ENCODE peak calls at places on chromosomes 7 and 10, in ten cellular contexts. C, O, P, H, L, N, U, V, M and X are unnamed samples.

GRCh38 chr7:95693551-95694333 is 78.6 kb upstream of the DYNC1I1 start:
- DNase-seq in C (no peak), O (peak; percentile 17), P (peak; percentile 32), H (no peak), L (no peak), N (peak; percentile 30), U (no peak), V (no peak), M (no peak), X (peak; percentile 90)

GRCh38 chr7:114478384-114478783 is 63.8 kb downstream of the FOXP2 start:
- DNase-seq in C (no peak), O (peak; percentile 14), P (peak; percentile 22), H (no peak), L (no peak), N (no peak), U (no peak), V (no peak), M (no peak), X (no peak)

GRCh38 chr10:133026726-133027395 is 60.9 kb upstream of the ADGRA1 start:
- DNase-seq in C (no peak), O (no peak), P (no peak), H (no peak), L (no peak), N (no peak), U (no peak), V (no peak), M (no peak), X (no peak)

GRCh38 chr7:28180031-28180363 is 598 bp downstream of the JAZF1 start:
- DNase-seq in C (no peak), O (no peak), P (no peak), H (no peak), L (no peak), N (no peak), U (no peak), V (no peak), M (no peak), X (no peak)

GRCh38 chr7:158957507-158957900 is 101.1 kb downstream of the DYNC2I1 start:
- DNase-seq in C (no peak), O (no peak), P (no peak), H (no peak), L (peak; percentile 26), N (no peak), U (no peak), V (peak; percentile 40), M (no peak), X (no peak)

GRCh38 chr10:122126763-122127659 is 138.0 kb downstream of the TACC2 start:
- DNase-seq in C (peak; percentile 79), O (peak; percentile 94), P (peak; percentile 95), H (no peak), L (no peak), N (no peak), U (no peak), V (peak; percentile 62), M (no peak), X (peak; percentile 33)

GRCh38 chr10:50385610-50386009 is 134.3 kb upstream of the ASAH2 start:
- DNase-seq in C (no peak), O (peak; percentile 24), P (no peak), H (no peak), L (no peak), N (peak; percentile 1), U (no peak), V (peak; percentile 42), M (no peak), X (peak; percentile 34)

GRCh38 chr7:80630611-80631010 is 7.8 kb upstream of the CD36 start:
- DNase-seq in C (peak; percentile 32), O (no peak), P (no peak), H (no peak), L (no peak), N (peak; percentile 48), U (no peak), V (peak; percentile 3), M (no peak), X (no peak)

GRCh38 chr7:56028942-56029630 is 22.2 kb downstream of the PSPH start:
- DNase-seq in C (peak; percentile 57), O (no peak), P (peak; percentile 63), H (no peak), L (no peak), N (no peak), U (no peak), V (no peak), M (no peak), X (no peak)

GRCh38 chr10:17240617-17241016 is 12.6 kb downstream of the VIM start:
- DNase-seq in C (no peak), O (peak; percentile 55), P (no peak), H (no peak), L (no peak), N (no peak), U (no peak), V (no peak), M (no peak), X (no peak)

GRCh38 chr10:117740088-117740487 is 197.5 kb downstream of the EMX2 start:
- DNase-seq in C (no peak), O (peak; percentile 12), P (no peak), H (no peak), L (no peak), N (no peak), U (no peak), V (no peak), M (no peak), X (no peak)

GRCh38 chr10:103852189-103852711 is 3.1 kb downstream of the SH3PXD2A start:
- DNase-seq in C (peak; percentile 65), O (peak; percentile 92), P (peak; percentile 35), H (no peak), L (no peak), N (no peak), U (no peak), V (no peak), M (no peak), X (no peak)

GRCh38 chr7:48094861-48095293 is 5.8 kb downstream of the UPP1 start:
- DNase-seq in C (no peak), O (peak; percentile 82), P (peak; percentile 79), H (no peak), L (no peak), N (no peak), U (no peak), V (no peak), M (no peak), X (no peak)

GRCh38 chr7:13037216-13037615 is 349.8 kb downstream of the ARL4A start:
- DNase-seq in C (no peak), O (no peak), P (no peak), H (no peak), L (no peak), N (no peak), U (no peak), V (no peak), M (no peak), X (no peak)